ENCODE peak calls at places on chromosomes 3 and 15, in seven cellular contexts. One of them, this sample, is unnamed.

GRCh38 chr3:79086514-79086913 is 681.3 kb downstream of the ROBO1 start:
- DNase-seq in K562: peak
- DNase-seq in HepG2: peak
- DNase-seq in GM12878: no peak
- DNase-seq in SK-N-SH: peak
- DNase-seq in H1: peak
- DNase-seq in HCT116: peak
- DNase-seq in this sample: peak

GRCh38 chr15:82642656-82643055 is 4.5 kb downstream of the CPEB1 start:
- DNase-seq in GM12878: no peak
- DNase-seq in HCT116: no peak
- DNase-seq in H1: no peak
- DNase-seq in SK-N-SH: no peak
- DNase-seq in K562: no peak
- DNase-seq in HepG2: no peak
- DNase-seq in this sample: no peak

GRCh38 chr3:138786788-138787276 is 47.9 kb downstream of the PIK3CB start:
- DNase-seq in HCT116: no peak
- DNase-seq in H1: no peak
- DNase-seq in K562: no peak
- DNase-seq in GM12878: no peak
- DNase-seq in SK-N-SH: no peak
- DNase-seq in HepG2: peak
- DNase-seq in this sample: peak

GRCh38 chr3:126355251-126355650 is 2.0 kb downstream of the KLF15 start:
- DNase-seq in HepG2: no peak
- DNase-seq in HCT116: no peak
- DNase-seq in H1: no peak
- DNase-seq in K562: peak
- DNase-seq in GM12878: no peak
- DNase-seq in SK-N-SH: no peak
- DNase-seq in this sample: no peak

GRCh38 chr3:126816956-126817777 is 113.1 kb downstream of the CHCHD6 start:
- DNase-seq in HepG2: peak
- DNase-seq in K562: no peak
- DNase-seq in H1: no peak
- DNase-seq in HCT116: no peak
- DNase-seq in GM12878: no peak
- DNase-seq in SK-N-SH: no peak
- DNase-seq in this sample: no peak

GRCh38 chr3:152071924-152072323 is 196.8 kb upstream of the MBNL1 start:
- DNase-seq in K562: no peak
- DNase-seq in H1: no peak
- DNase-seq in HepG2: peak
- DNase-seq in GM12878: no peak
- DNase-seq in SK-N-SH: peak
- DNase-seq in HCT116: peak
- DNase-seq in this sample: peak

GRCh38 chr3:66816110-66816761 is 181.9 kb upstream of the KBTBD8 start:
- DNase-seq in H1: no peak
- DNase-seq in SK-N-SH: peak
- DNase-seq in HepG2: peak
- DNase-seq in GM12878: no peak
- DNase-seq in K562: peak
- DNase-seq in HCT116: peak
- DNase-seq in this sample: no peak

GRCh38 chr3:43779850-43780249 is 89.1 kb downstream of the ABHD5 start:
- DNase-seq in K562: no peak
- DNase-seq in HCT116: no peak
- DNase-seq in SK-N-SH: no peak
- DNase-seq in HepG2: no peak
- DNase-seq in GM12878: no peak
- DNase-seq in H1: peak
- DNase-seq in this sample: no peak

GRCh38 chr3:159026510-159026909 is 224.7 kb downstream of the MFSD1 start:
- DNase-seq in H1: no peak
- DNase-seq in HepG2: no peak
- DNase-seq in K562: no peak
- DNase-seq in HCT116: no peak
- DNase-seq in SK-N-SH: no peak
- DNase-seq in GM12878: no peak
- DNase-seq in this sample: no peak

GRCh38 chr3:141052570-141053069 is 1.5 kb downstream of the SPSB4 start:
- DNase-seq in H1: peak
- DNase-seq in HCT116: no peak
- DNase-seq in SK-N-SH: peak
- DNase-seq in HepG2: no peak
- DNase-seq in K562: no peak
- DNase-seq in GM12878: no peak
- DNase-seq in this sample: no peak

GRCh38 chr3:105444725-105445124 is 78.0 kb downstream of the ALCAM start:
- DNase-seq in H1: no peak
- DNase-seq in HCT116: no peak
- DNase-seq in K562: no peak
- DNase-seq in HepG2: no peak
- DNase-seq in GM12878: no peak
- DNase-seq in SK-N-SH: no peak
- DNase-seq in this sample: no peak

GRCh38 chr3:55951371-55951770 is 464.3 kb upstream of the WNT5A start:
- DNase-seq in SK-N-SH: no peak
- DNase-seq in H1: no peak
- DNase-seq in HepG2: no peak
- DNase-seq in HCT116: no peak
- DNase-seq in K562: no peak
- DNase-seq in GM12878: no peak
- DNase-seq in this sample: no peak

GRCh38 chr15:43795997-43796396 is 3.9 kb downstream of the SERF2 start:
- DNase-seq in GM12878: no peak
- DNase-seq in K562: no peak
- DNase-seq in H1: no peak
- DNase-seq in SK-N-SH: no peak
- DNase-seq in HCT116: no peak
- DNase-seq in HepG2: no peak
- DNase-seq in this sample: no peak

GRCh38 chr15:34682673-34683072 is 72.1 kb downstream of the GJD2 start:
- DNase-seq in H1: no peak
- DNase-seq in K562: no peak
- DNase-seq in HCT116: peak
- DNase-seq in HepG2: no peak
- DNase-seq in GM12878: no peak
- DNase-seq in SK-N-SH: no peak
- DNase-seq in this sample: no peak

GRCh38 chr3:114323546-114324254 is 29.9 kb downstream of the TIGIT start:
- DNase-seq in HCT116: no peak
- DNase-seq in SK-N-SH: no peak
- DNase-seq in GM12878: no peak
- DNase-seq in HepG2: no peak
- DNase-seq in H1: no peak
- DNase-seq in K562: no peak
- DNase-seq in this sample: no peak

GRCh38 chr3:116759316-116759715 is 49.7 kb downstream of the TUSC7 start:
- DNase-seq in HepG2: no peak
- DNase-seq in K562: no peak
- DNase-seq in HCT116: no peak
- DNase-seq in H1: no peak
- DNase-seq in SK-N-SH: no peak
- DNase-seq in GM12878: no peak
- DNase-seq in this sample: no peak

GRCh38 chr3:100001514-100002270 is 112.6 kb downstream of the FILIP1L start:
- DNase-seq in HCT116: no peak
- DNase-seq in GM12878: no peak
- DNase-seq in H1: no peak
- DNase-seq in K562: no peak
- DNase-seq in SK-N-SH: no peak
- DNase-seq in HepG2: no peak
- DNase-seq in this sample: no peak

GRCh38 chr15:101613130-101614000 is 38.8 kb downstream of the TM2D3 start:
- DNase-seq in HepG2: peak
- DNase-seq in SK-N-SH: peak
- DNase-seq in HCT116: no peak
- DNase-seq in K562: no peak
- DNase-seq in H1: no peak
- DNase-seq in GM12878: no peak
- DNase-seq in this sample: peak

DNA sequence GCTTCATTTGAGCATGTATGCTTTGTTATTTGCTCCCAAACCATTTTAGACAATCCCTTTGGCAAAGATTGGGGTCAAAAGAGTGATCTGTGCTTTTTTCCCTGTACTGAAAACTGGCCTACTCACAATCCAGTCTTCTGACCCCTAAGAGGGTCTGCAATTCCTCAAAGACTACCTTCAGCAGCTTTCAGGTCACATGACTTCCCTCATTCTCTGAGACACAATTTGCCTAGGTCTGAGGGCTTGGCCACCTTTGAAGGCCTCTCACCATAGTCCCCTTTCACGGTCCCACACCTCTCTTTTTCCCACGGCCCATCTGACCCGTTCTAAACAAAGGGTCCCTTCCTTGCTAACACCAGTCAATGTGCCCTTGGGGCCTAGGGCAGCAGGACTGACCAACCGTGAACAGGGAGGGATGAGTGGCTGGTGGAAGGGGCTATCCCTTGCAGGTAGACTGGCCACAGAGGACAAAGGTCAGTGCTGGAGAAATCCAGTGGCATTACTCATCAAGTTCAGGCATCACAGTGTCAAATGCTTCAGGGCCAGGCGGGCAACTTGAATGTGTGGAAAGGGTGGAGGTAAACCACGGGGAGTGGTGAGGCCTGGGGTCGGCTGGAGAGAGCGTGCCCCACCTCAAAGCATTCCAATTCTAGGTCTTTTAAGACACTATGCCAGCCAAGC is 10.8 kb downstream of the RASL12 start:
- DNase-seq in K562: no peak
- DNase-seq in GM12878: no peak
- DNase-seq in SK-N-SH: peak
- DNase-seq in HCT116: peak
- DNase-seq in HepG2: peak
- DNase-seq in H1: no peak
- DNase-seq in this sample: peak
- TF ChIP-seq JUND in K562: no peak
- TF ChIP-seq JUND in GM12878: no peak
- TF ChIP-seq JUND in SK-N-SH: no peak
- TF ChIP-seq JUND in HCT116: no peak
- TF ChIP-seq JUND in HepG2: peak
- TF ChIP-seq JUND in H1: no peak
- TF ChIP-seq JUND in this sample: no peak

DNA sequence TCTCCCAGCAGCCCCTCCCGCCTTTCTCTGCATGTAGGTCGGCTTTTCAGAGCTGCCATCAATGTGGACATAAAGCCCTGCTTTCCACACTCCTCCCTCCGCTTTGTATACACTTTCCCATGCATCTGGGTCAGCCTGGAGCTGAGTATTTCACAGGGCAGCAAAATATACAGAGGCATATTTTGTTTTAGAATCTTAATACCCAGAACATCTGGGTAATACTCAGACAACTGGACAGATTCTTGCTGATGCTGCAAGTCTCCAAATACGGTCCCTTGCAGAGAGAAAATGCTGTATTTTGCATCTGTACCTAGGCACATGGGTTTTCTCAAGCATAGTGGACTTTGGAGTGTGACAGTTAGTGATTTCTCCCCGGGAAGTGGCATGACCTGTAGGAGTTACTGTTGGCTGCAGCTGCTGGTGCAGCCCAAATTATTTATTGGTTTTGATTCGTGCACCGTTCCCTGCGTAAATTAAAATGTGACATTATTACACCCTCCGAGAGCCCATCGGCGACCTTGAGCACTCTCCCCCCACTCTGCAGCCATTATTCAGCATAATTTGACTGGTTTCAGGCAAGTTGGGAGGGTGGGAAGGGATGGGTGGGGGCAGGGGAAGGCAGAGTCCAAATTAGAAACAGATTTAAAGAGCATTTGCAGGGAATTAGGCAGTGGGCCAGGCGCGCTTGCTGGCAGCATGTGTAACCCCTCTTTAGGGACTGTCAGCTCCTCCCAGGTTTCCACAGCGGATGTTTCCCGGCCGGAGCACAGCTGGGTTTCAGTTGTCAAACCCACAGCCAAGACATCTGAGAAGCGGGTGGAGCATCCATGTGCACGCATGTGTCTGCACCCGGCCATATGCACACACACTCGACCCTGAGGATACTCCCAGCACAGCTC is 100.8 kb downstream of the CPN2 start:
- DNase-seq in HCT116: no peak
- DNase-seq in SK-N-SH: peak
- DNase-seq in GM12878: no peak
- DNase-seq in H1: peak
- DNase-seq in HepG2: no peak
- DNase-seq in K562: no peak
- DNase-seq in this sample: no peak
- TF ChIP-seq JUND in HCT116: no peak
- TF ChIP-seq JUND in SK-N-SH: no peak
- TF ChIP-seq JUND in GM12878: no peak
- TF ChIP-seq JUND in H1: no peak
- TF ChIP-seq JUND in HepG2: no peak
- TF ChIP-seq JUND in K562: no peak
- TF ChIP-seq JUND in this sample: no peak

GRCh38 chr15:97545799-97546198 is 414.7 kb upstream of the ARRDC4 start:
- DNase-seq in SK-N-SH: no peak
- DNase-seq in K562: no peak
- DNase-seq in HepG2: no peak
- DNase-seq in GM12878: no peak
- DNase-seq in HCT116: no peak
- DNase-seq in H1: no peak
- DNase-seq in this sample: no peak

DNA sequence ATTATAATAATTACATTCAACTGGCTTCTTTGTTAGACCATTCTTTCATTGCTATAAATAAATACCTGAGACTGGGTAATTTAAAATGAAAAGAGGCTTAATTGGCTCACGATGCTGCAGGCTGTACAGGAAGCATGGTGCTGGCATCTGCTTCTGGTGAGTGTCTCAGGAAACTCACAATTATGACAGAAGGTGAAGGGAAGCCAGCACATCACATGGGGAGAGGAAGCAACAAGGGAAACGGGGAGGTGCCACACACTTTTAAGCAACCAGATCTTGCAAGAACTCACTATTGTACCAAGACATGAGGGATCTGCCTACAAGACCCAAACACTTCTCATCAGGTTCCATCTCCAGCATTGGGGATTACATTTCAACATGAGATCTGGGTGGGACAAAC is 413.1 kb upstream of the ARRDC4 start:
- DNase-seq in HepG2: no peak
- DNase-seq in K562: no peak
- DNase-seq in GM12878: no peak
- DNase-seq in HCT116: no peak
- DNase-seq in SK-N-SH: no peak
- DNase-seq in H1: no peak
- DNase-seq in this sample: no peak
- TF ChIP-seq JUND in HepG2: no peak
- TF ChIP-seq JUND in K562: no peak
- TF ChIP-seq JUND in GM12878: no peak
- TF ChIP-seq JUND in HCT116: no peak
- TF ChIP-seq JUND in SK-N-SH: no peak
- TF ChIP-seq JUND in H1: no peak
- TF ChIP-seq JUND in this sample: no peak

DNA sequence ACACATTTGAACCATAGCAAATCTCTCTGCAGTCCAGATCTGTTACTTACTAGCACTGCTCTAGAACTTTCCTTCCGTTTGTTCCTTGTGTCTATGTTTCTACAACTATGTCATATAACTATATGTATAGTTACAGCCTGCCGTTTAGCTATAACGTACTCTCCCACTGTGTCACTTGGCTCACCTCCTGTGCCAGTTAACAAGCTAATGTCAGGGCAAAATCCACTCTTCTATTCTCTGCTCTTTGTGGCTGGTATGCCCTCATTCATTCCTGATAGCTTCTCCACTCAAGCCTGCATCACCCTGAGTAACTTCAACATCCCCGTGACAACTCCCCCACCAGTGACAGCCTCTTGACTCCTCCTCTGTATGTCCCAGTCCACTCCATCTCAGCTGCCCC is 229.2 kb downstream of the TJP1 start:
- DNase-seq in HepG2: no peak
- DNase-seq in HCT116: no peak
- DNase-seq in SK-N-SH: no peak
- DNase-seq in H1: no peak
- DNase-seq in GM12878: no peak
- DNase-seq in K562: no peak
- DNase-seq in this sample: no peak
- TF ChIP-seq JUND in HepG2: no peak
- TF ChIP-seq JUND in HCT116: no peak
- TF ChIP-seq JUND in SK-N-SH: no peak
- TF ChIP-seq JUND in H1: no peak
- TF ChIP-seq JUND in GM12878: no peak
- TF ChIP-seq JUND in K562: no peak
- TF ChIP-seq JUND in this sample: no peak

This sample was measured in T47D.